ENCODE peak calls at places on chromosomes 16 and 17, in seven cellular contexts. H is CD8-positive, alpha-beta T cell; O is lung; W is GM13977; P is cardiac fibroblast; V is heart left ventricle; R is AG10803. T is an unnamed sample.

GRCh38 chr17:15942207-15942833 is 2.6 kb upstream of the ADORA2B start:
- DNase-seq in H (no peak), O (no peak), W (no peak), P (no peak), V (no peak), R (no peak), T (no peak)

GRCh38 chr17:55549140-55549539 is 37.9 kb upstream of the SMIM36 start:
- DNase-seq in H (no peak), O (no peak), W (peak; percentile 36), P (no peak), V (no peak), R (peak; percentile 5), T (peak; percentile 30)

GRCh38 chr16:75471723-75472634 is 7.5 kb upstream of the TMEM170A start:
- DNase-seq in H (peak; percentile 40), O (no peak), W (peak; percentile 78), P (peak; percentile 76), V (no peak), R (peak; percentile 59), T (peak; percentile 75)

GRCh38 chr16:12318661-12319463 is 342.3 kb downstream of the SNX29 start:
- DNase-seq in H (no peak), O (no peak), W (no peak), P (no peak), V (no peak), R (peak; percentile 10), T (no peak)

GRCh38 chr17:2259769-2260536 is 43.6 kb downstream of the SMG6 start:
- DNase-seq in H (peak; percentile 64), O (no peak), W (peak; percentile 60), P (no peak), V (no peak), R (peak; percentile 91), T (peak; percentile 69)

GRCh38 chr17:20187049-20187448 is 177.9 kb downstream of the SPECC1 start:
- DNase-seq in H (no peak), O (no peak), W (no peak), P (peak; percentile 5), V (no peak), R (peak; percentile 52), T (no peak)

GRCh38 chr17:40321502-40322416 is 12.8 kb downstream of the RARA start:
- DNase-seq in H (peak; percentile 27), O (peak; percentile 37), W (no peak), P (no peak), V (peak; percentile 84), R (no peak), T (no peak)

GRCh38 chr17:28726396-28726911 is 421 bp upstream of the TLCD1 start:
- DNase-seq in H (peak; percentile 56), O (peak; percentile 76), W (peak; percentile 75), P (peak; percentile 55), V (no peak), R (peak; percentile 32), T (peak; percentile 73)

GRCh38 chr16:85197611-85198566 is 85.6 kb upstream of the CIBAR2 start:
- DNase-seq in H (no peak), O (no peak), W (no peak), P (no peak), V (no peak), R (peak; percentile 40), T (no peak)

GRCh38 chr17:45425125-45425983 is 7.3 kb downstream of the ARHGAP27 start:
- DNase-seq in H (no peak), O (peak; percentile 73), W (peak; percentile 57), P (peak; percentile 77), V (peak; percentile 79), R (peak; percentile 29), T (peak; percentile 51)

GRCh38 chr16:689175-689897 is 862 bp downstream of the WDR24 start:
- DNase-seq in H (no peak), O (no peak), W (no peak), P (no peak), V (no peak), R (no peak), T (no peak)

GRCh38 chr17:68775338-68775737 is 174.2 kb upstream of the FAM20A start:
- DNase-seq in H (no peak), O (no peak), W (no peak), P (peak; percentile 70), V (no peak), R (peak; percentile 54), T (no peak)

GRCh38 chr17:56603486-56604238 is 10.2 kb downstream of the NOG start:
- DNase-seq in H (no peak), O (no peak), W (no peak), P (no peak), V (no peak), R (no peak), T (no peak)

GRCh38 chr16:57263585-57264351 is 18.7 kb downstream of the ARL2BP start:
- DNase-seq in H (no peak), O (no peak), W (no peak), P (no peak), V (peak; percentile 50), R (no peak), T (no peak)

GRCh38 chr17:61140386-61140785 is 259.3 kb upstream of the TBX2 start:
- DNase-seq in H (no peak), O (no peak), W (no peak), P (no peak), V (no peak), R (no peak), T (no peak)

GRCh38 chr17:33112763-33113162 is 121.1 kb downstream of the SPACA3 start:
- DNase-seq in H (no peak), O (no peak), W (no peak), P (no peak), V (no peak), R (peak; percentile 37), T (no peak)

GRCh38 chr16:2529961-2530628 is 1.1 kb downstream of the CEMP1 start:
- DNase-seq in H (no peak), O (peak; percentile 29), W (no peak), P (no peak), V (peak; percentile 59), R (no peak), T (no peak)

GRCh38 chr17:1752425-1752941 is 9.4 kb upstream of the SERPINF1 start:
- DNase-seq in H (no peak), O (peak; percentile 61), W (no peak), P (no peak), V (peak; percentile 72), R (no peak), T (peak; percentile 71)

GRCh38 chr16:69143116-69143515 is 10.7 kb downstream of the UTP4 start:
- DNase-seq in H (no peak), O (no peak), W (no peak), P (no peak), V (no peak), R (no peak), T (no peak)

GRCh38 chr17:38922538-38923291 is 2.7 kb upstream of the LASP1NB start:
- DNase-seq in H (no peak), O (peak; percentile 65), W (no peak), P (peak; percentile 91), V (no peak), R (peak; percentile 70), T (no peak)

GRCh38 chr17:77124192-77124908 is 16.4 kb upstream of the SEC14L1 start:
- DNase-seq in H (no peak), O (no peak), W (no peak), P (peak; percentile 92), V (no peak), R (peak; percentile 60), T (no peak)

GRCh38 chr16:85761866-85762265 is 11.0 kb upstream of the C16orf74 start:
- DNase-seq in H (no peak), O (no peak), W (no peak), P (no peak), V (no peak), R (no peak), T (no peak)

GRCh38 chr16:20744922-20745440 is 3.4 kb upstream of the THUMPD1 start:
- DNase-seq in H (no peak), O (no peak), W (no peak), P (no peak), V (no peak), R (no peak), T (no peak)

GRCh38 chr16:81237282-81237681 is 1.2 kb upstream of the BCO1 start:
- DNase-seq in H (no peak), O (no peak), W (no peak), P (no peak), V (peak; percentile 73), R (peak; percentile 5), T (no peak)

GRCh38 chr16:78985736-78986605 is 614.6 kb downstream of the MAF start:
- DNase-seq in H (no peak), O (no peak), W (no peak), P (no peak), V (no peak), R (no peak), T (no peak)

GRCh38 chr16:180101-180920 is at the start of gene HBQ1:
- DNase-seq in H (peak; percentile 57), O (no peak), W (peak; percentile 78), P (peak; percentile 29), V (no peak), R (no peak), T (peak; percentile 64)

DNA sequence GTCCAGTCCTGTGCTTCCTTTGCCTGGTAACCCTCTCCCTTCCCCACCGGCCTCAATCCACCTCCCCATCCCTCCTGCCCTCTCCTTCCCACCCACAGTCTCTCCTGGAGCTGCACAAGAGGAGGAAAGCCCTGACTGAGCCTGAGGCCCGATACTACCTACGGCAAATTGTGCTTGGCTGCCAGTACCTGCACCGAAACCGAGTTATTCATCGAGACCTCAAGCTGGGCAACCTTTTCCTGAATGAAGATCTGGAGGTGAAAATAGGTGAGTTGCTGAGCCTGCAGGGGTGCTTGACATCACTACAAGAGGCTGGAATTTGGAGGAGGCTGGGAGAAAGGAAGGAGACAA is 1.3 kb downstream of the PLK1 start:
- DNase-seq in H (no peak), O (no peak), W (no peak), P (no peak), V (no peak), R (no peak), T (no peak)
- TF ChIP-seq CTCF in H (no peak), O (no peak), W (no peak), P (no peak), V (no peak), R (no peak), T (no peak)

DNA sequence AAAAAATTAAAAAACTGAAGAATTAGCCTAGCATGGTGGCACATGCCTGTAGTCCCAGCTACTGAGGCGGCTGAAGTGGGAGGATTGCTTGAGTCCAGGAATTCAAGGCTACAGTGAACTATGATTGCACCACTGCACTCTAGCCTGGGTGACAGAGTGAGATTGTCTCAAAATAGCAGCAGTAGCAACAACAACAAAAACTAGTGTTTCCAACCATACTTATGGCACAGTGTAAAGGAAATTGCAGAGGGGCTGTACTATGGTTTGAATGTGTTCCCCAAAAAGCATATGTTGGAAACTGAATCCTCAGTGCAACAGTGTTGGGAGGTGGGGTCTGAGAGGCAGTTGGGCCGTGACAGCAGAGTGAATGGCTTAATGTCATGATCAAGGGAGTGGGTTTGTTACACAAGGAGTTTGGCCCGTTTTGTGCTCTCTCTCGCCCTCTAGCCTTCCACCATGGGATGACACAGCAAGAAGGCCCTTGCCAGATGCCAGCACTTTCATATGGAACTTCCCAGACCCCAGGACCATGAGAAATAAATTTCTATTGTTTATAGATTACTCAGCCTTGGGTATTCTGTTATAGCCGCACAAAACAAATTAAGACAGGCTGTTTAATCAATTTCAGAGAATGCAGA is 70.0 kb downstream of the PGS1 start:
- DNase-seq in H (no peak), O (no peak), W (no peak), P (no peak), V (no peak), R (no peak), T (no peak)
- TF ChIP-seq CTCF in H (no peak), O (no peak), W (peak; percentile 44), P (peak; percentile 25), V (no peak), R (peak; percentile 22), T (no peak)

GRCh38 chr17:11990363-11990983 is 6.8 kb downstream of the ZNF18 start:
- DNase-seq in H (no peak), O (no peak), W (no peak), P (no peak), V (no peak), R (no peak), T (no peak)
- TF ChIP-seq CTCF in H (no peak), O (no peak), W (no peak), P (no peak), V (no peak), R (no peak), T (no peak)

GRCh38 chr16:16183562-16183961 is 39.7 kb downstream of the ABCC6 start:
- DNase-seq in H (no peak), O (no peak), W (no peak), P (no peak), V (peak; percentile 15), R (no peak), T (no peak)
- TF ChIP-seq CTCF in H (no peak), O (no peak), W (peak; percentile 17), P (peak; percentile 17), V (no peak), R (peak; percentile 9), T (no peak)